ENCODE peak calls at places on chromosomes 11 and 22, in four cellular contexts. H, G, S and O are unnamed samples.

GRCh38 chr11:2802389-2803185 is 83.0 kb downstream of the CDKN1C start:
- DNase-seq in G (no peak), H (no peak), S (no peak), O (no peak)

GRCh38 chr11:7540830-7541555 is 27.2 kb downstream of the PPFIBP2 start:
- DNase-seq in G (no peak), H (no peak), S (no peak), O (no peak)

GRCh38 chr11:86460461-86461404 is 86.0 kb downstream of the CCDC81 start:
- DNase-seq in S (no peak), G (no peak), H (no peak), O (no peak)

GRCh38 chr11:69911310-69912160 is 92.3 kb upstream of the FGF3 start:
- DNase-seq in S (no peak), G (no peak), H (no peak), O (no peak)

GRCh38 chr22:25475554-25476022 is 88.9 kb upstream of the GRK3 start:
- DNase-seq in G (no peak), S (no peak), H (peak), O (peak)

GRCh38 chr11:3605721-3606324 is 36.0 kb downstream of the ART5 start:
- DNase-seq in S (no peak), G (no peak), H (no peak), O (no peak)

GRCh38 chr11:134322553-134322952 is 9.2 kb upstream of the GLB1L2 start:
- DNase-seq in H (no peak), S (no peak), G (no peak), O (no peak)

GRCh38 chr11:70915158-70915795 is 337.1 kb downstream of the SHANK2 start:
- DNase-seq in G (no peak), H (no peak), S (no peak), O (no peak)

GRCh38 chr11:10387209-10388083 is 67.6 kb upstream of the AMPD3 start:
- DNase-seq in G (no peak), S (peak), H (no peak), O (no peak)

GRCh38 chr11:73415854-73416615 is 39.8 kb downstream of the RELT start:
- DNase-seq in G (no peak), H (no peak), S (no peak), O (no peak)

GRCh38 chr11:94932503-94932902 is 40.9 kb downstream of the CWC15 start:
- DNase-seq in G (no peak), S (no peak), H (no peak), O (no peak)

GRCh38 chr11:133306019-133306418 is 226.3 kb downstream of the OPCML start:
- DNase-seq in H (no peak), G (no peak), S (no peak), O (no peak)

GRCh38 chr22:44359496-44360110 is 46.9 kb upstream of the SHISAL1 start:
- DNase-seq in G (no peak), S (no peak), H (no peak), O (no peak)

GRCh38 chr11:72037554-72038311 is 39.0 kb downstream of the IL18BP start:
- DNase-seq in H (no peak), G (no peak), S (no peak), O (no peak)

GRCh38 chr11:60852060-60852638 is 3.6 kb downstream of the PTGDR2 start:
- DNase-seq in G (no peak), H (no peak), S (no peak), O (no peak)